ENCODE peak calls at places on chromosome 12, in eight cellular contexts. B is OCI-LY7; Q is AG04449; I is CD4-positive, alpha-beta T cell; T is psoas muscle; H is mucosa of descending colon; C is choroid plexus epithelial cell; Z is CD8-positive, alpha-beta T cell. A is an unnamed sample.

GRCh38 chr12:4279120-4279690 is 5.6 kb downstream of the CCND2 start:
- DNase-seq in T (no peak), B (no peak), Z (no peak), Q (no peak), I (no peak), H (peak), C (no peak), A (no peak)

GRCh38 chr12:1481326-1481725 is 113.1 kb downstream of the FBXL14 start:
- DNase-seq in H (no peak), Z (no peak), Q (no peak), B (no peak), T (no peak), C (no peak), I (no peak), A (no peak)

GRCh38 chr12:52119398-52120254 is 40.1 kb downstream of the SMIM41 start:
- DNase-seq in H (no peak), B (peak), Z (peak), I (peak), C (peak), Q (no peak), T (no peak), A (peak)

GRCh38 chr12:21710944-21711343 is 53.3 kb upstream of the LDHB start:
- DNase-seq in B (no peak), I (no peak), Z (no peak), Q (no peak), C (peak), T (no peak), H (no peak), A (no peak)

GRCh38 chr12:19507823-19508222 is 68.5 kb downstream of the AEBP2 start:
- DNase-seq in Q (no peak), B (no peak), I (no peak), H (no peak), C (peak), T (no peak), Z (no peak), A (no peak)

GRCh38 chr12:124745891-124746570 is 117.6 kb downstream of the SCARB1 start:
- DNase-seq in T (peak), B (no peak), H (peak), I (no peak), Z (no peak), Q (no peak), C (peak), A (peak)

GRCh38 chr12:58387199-58387598 is 445.8 kb downstream of the ATP23 start:
- DNase-seq in T (no peak), Q (no peak), Z (no peak), C (peak), H (no peak), I (no peak), B (no peak), A (no peak)

GRCh38 chr12:105721051-105721825 is 390.7 kb downstream of the C12orf75 start:
- DNase-seq in Q (no peak), B (no peak), I (no peak), T (no peak), C (no peak), Z (no peak), H (no peak), A (peak)

GRCh38 chr12:85725991-85726390 is 110.2 kb downstream of the RASSF9 start:
- DNase-seq in I (no peak), Q (no peak), B (no peak), T (no peak), H (no peak), C (peak), Z (no peak), A (no peak)

GRCh38 chr12:57142121-57142520 is 5.3 kb downstream of the LRP1-AS start:
- DNase-seq in H (no peak), I (no peak), T (no peak), B (no peak), C (no peak), Z (no peak), Q (no peak), A (no peak)

GRCh38 chr12:78403681-78404080 is 460.9 kb upstream of the SYT1 start:
- DNase-seq in Q (no peak), B (no peak), H (no peak), I (no peak), Z (no peak), C (peak), T (no peak), A (no peak)

GRCh38 chr12:89951694-89952060 is 243.0 kb upstream of the ATP2B1 start:
- DNase-seq in Z (no peak), Q (no peak), T (no peak), C (no peak), B (no peak), I (no peak), H (no peak), A (no peak)

GRCh38 chr12:38141239-38141638 is 175.3 kb upstream of the ALG10B start:
- DNase-seq in Q (no peak), Z (no peak), B (no peak), H (no peak), T (no peak), I (no peak), C (no peak), A (no peak)

GRCh38 chr12:124681779-124682391 is 114.5 kb upstream of the NCOR2 start:
- DNase-seq in C (no peak), I (no peak), B (no peak), T (peak), H (no peak), Z (no peak), Q (no peak), A (no peak)

GRCh38 chr12:113735146-113735545 is 231.0 kb downstream of the RBM19 start:
- DNase-seq in T (no peak), C (no peak), I (no peak), Z (no peak), Q (no peak), B (no peak), H (no peak), A (no peak)

GRCh38 chr12:113050808-113051207 is 5.7 kb upstream of the DTX1 start:
- DNase-seq in B (peak), C (no peak), I (no peak), Q (no peak), T (no peak), H (no peak), Z (no peak), A (peak)

GRCh38 chr12:71449373-71450070 is 9.9 kb downstream of the LGR5 start:
- DNase-seq in C (no peak), H (no peak), Q (no peak), B (no peak), T (no peak), I (no peak), Z (no peak), A (no peak)

GRCh38 chr12:127273621-127274020 is 993.3 kb upstream of the TMEM132C start:
- DNase-seq in Z (no peak), B (no peak), T (no peak), Q (no peak), C (no peak), I (no peak), H (no peak), A (no peak)

GRCh38 chr12:110248096-110248447 is 33.0 kb upstream of the ATP2A2 start:
- DNase-seq in H (no peak), T (no peak), B (no peak), Z (no peak), I (no peak), C (no peak), Q (no peak), A (no peak)

GRCh38 chr12:124994435-124994975 is 1.1 kb downstream of the BRI3BP start:
- DNase-seq in B (peak), H (peak), Q (no peak), T (no peak), C (no peak), Z (no peak), I (no peak), A (no peak)

GRCh38 chr12:85866929-85867776 is 6.9 kb upstream of the NTS start:
- DNase-seq in Q (peak), H (no peak), Z (no peak), T (no peak), C (peak), B (peak), I (no peak), A (peak)

GRCh38 chr12:92051441-92051840 is 94.2 kb downstream of the BTG1 start:
- DNase-seq in H (no peak), C (no peak), Q (no peak), Z (no peak), T (no peak), I (no peak), B (no peak), A (no peak)

GRCh38 chr12:113228394-113229028 is 7.2 kb downstream of the TPCN1 start:
- DNase-seq in H (no peak), Q (no peak), C (no peak), I (no peak), T (no peak), B (no peak), Z (no peak), A (no peak)

GRCh38 chr12:97640826-97641225 is 178.2 kb downstream of the RMST start:
- DNase-seq in C (no peak), B (no peak), Z (no peak), I (no peak), T (no peak), H (no peak), Q (no peak), A (no peak)

GRCh38 chr12:97639702-97640101 is 177.1 kb downstream of the RMST start:
- DNase-seq in I (no peak), C (no peak), T (no peak), Q (no peak), Z (no peak), H (no peak), B (no peak), A (no peak)

GRCh38 chr12:97642906-97643305 is 180.3 kb downstream of the RMST start:
- DNase-seq in T (no peak), B (no peak), Z (no peak), Q (no peak), I (no peak), H (no peak), C (no peak), A (no peak)

DNA sequence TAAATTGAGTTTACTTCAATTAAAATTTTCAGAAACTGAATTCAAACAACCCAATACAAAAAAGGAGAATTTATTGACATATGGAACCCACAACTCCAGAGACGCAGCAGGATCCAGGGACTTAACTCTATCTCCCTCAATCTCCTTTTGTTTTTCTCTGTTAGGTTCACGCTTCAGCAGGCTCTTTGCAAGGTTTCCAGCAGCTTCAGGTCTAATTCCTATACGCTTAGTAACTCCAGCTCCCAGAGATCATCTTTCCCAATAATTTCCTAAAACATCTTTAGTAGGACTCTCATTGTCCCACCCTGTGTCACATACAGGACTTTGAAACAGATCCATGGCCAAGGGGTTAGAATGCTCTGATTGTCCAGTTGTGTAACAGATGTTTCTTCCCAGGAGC is 175.2 kb downstream of the RMST start:
- DNase-seq in C (no peak), T (no peak), Q (no peak), B (no peak), H (no peak), Z (no peak), I (no peak), A (no peak)
- TF ChIP-seq CTCF in C (no peak), T (no peak), Q (no peak), B (no peak), H (no peak), Z (no peak), I (no peak), A (no peak)

GRCh38 chr12:80632835-80633234 is 74.6 kb upstream of the MYF6 start:
- DNase-seq in T (no peak), C (no peak), Z (no peak), I (no peak), B (peak), H (no peak), Q (no peak), A (no peak)
- TF ChIP-seq CTCF in T (no peak), C (peak), Z (no peak), I (no peak), B (peak), H (no peak), Q (no peak), A (peak)

GRCh38 chr12:45312012-45312411 is 96.1 kb downstream of the ANO6 start:
- DNase-seq in H (no peak), B (no peak), C (no peak), I (no peak), T (no peak), Q (no peak), Z (no peak), A (no peak)
- TF ChIP-seq CTCF in H (no peak), B (no peak), C (no peak), I (no peak), T (no peak), Q (no peak), Z (no peak), A (no peak)

GRCh38 chr12:26156996-26157395 is 32.2 kb upstream of the BHLHE41 start:
- DNase-seq in I (no peak), T (no peak), Z (no peak), H (no peak), Q (no peak), B (no peak), C (no peak), A (no peak)

GRCh38 chr12:26152507-26153102 is 27.8 kb upstream of the BHLHE41 start:
- DNase-seq in C (no peak), Z (no peak), I (no peak), H (no peak), Q (no peak), B (no peak), T (no peak), A (no peak)

GRCh38 chr12:26156201-26156871 is 31.5 kb upstream of the BHLHE41 start:
- DNase-seq in H (no peak), B (peak), Q (no peak), C (no peak), Z (no peak), I (no peak), T (no peak), A (peak)

GRCh38 chr12:26150737-26151450 is 26.1 kb upstream of the BHLHE41 start:
- DNase-seq in Z (no peak), C (peak), H (no peak), Q (peak), I (no peak), B (no peak), T (no peak), A (no peak)

DNA sequence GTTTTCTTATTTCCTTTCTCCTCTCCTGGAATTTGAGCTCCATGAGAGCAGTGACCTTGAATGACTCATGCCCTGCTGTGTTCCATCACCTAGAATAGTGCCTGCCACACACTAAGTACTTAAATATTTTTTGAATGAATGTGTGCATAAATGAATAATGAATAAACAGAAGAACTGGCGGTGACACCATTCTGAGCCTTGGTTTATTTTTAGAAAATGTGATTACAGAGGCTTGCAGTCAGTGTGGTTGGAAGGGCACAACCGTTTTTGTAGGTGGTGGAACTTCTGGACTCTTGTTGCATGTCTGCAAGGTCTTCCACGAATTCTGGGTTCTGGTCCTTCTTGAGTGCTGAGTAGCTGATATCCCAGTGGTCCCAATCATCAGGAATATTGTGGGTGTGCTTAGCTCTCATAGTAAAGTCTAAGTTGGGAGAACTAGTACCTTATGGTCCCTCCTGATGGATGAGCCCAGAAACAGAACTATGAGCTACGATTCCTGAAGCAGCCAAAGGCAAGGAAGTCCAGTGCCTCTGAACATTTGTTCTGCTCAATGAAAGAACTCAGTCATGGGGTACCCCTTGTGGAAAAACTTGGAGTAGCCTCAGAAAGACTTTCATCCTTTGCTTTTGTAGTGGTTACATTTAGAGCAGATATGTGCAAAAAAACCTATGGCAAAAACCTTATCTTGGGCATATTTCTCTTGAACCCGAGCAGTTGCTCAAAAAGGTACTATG is 28.8 kb upstream of the BHLHE41 start:
- DNase-seq in C (peak), B (no peak), Q (peak), Z (no peak), T (no peak), H (no peak), I (no peak), A (no peak)
- TF ChIP-seq CTCF in C (peak), B (no peak), Q (peak), Z (no peak), T (no peak), H (no peak), I (no peak), A (no peak)

GRCh38 chr12:116465892-116466291 is 93.3 kb upstream of the MAP1LC3B2 start:
- DNase-seq in C (no peak), Z (no peak), T (no peak), B (no peak), I (no peak), H (no peak), Q (no peak), A (no peak)

GRCh38 chr12:116469344-116469743 is 89.8 kb upstream of the MAP1LC3B2 start:
- DNase-seq in C (no peak), Q (no peak), B (no peak), Z (no peak), H (no peak), I (no peak), T (no peak), A (no peak)

GRCh38 chr12:116463366-116463765 is 95.8 kb upstream of the MAP1LC3B2 start:
- DNase-seq in Q (no peak), I (no peak), B (no peak), Z (no peak), C (no peak), T (no peak), H (no peak), A (no peak)

GRCh38 chr12:116465407-116465806 is 93.8 kb upstream of the MAP1LC3B2 start:
- DNase-seq in I (no peak), H (no peak), Z (no peak), C (no peak), Q (no peak), B (no peak), T (no peak), A (no peak)

DNA sequence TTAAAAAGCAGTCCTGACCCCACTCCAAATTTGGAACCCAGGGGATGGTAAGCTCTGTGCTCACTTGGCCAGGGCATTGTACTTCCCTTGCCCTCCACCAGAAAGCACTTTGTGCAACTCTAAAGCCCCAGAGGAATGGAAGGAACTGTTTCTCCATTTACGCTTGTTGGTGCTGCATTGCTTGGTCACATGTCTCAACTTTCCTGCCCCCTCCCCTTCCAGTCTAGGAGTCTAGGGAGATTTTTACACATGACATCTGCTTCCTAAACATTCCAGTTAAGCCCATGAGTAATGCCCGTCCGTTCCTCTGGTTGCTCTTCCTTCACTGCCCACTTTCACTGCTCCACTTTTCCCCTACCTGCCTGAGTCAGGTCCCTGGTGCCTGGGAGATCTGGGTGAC is 92.6 kb upstream of the MAP1LC3B2 start:
- DNase-seq in C (peak), B (no peak), Z (no peak), H (no peak), Q (no peak), I (no peak), T (no peak), A (no peak)
- TF ChIP-seq CTCF in C (peak), B (no peak), Z (no peak), H (no peak), Q (peak), I (no peak), T (no peak), A (no peak)

GRCh38 chr12:49917788-49918173 is 14.1 kb upstream of the FAIM2 start:
- DNase-seq in C (no peak), Z (no peak), H (no peak), B (no peak), Q (no peak), T (no peak), I (no peak), A (no peak)
- TF ChIP-seq CTCF in C (no peak), Z (no peak), H (no peak), B (no peak), Q (no peak), T (no peak), I (no peak), A (no peak)